ENCODE peak calls at places on chromosomes 4 and X, in five cellular contexts. J, W, R, C and H are unnamed samples.
A peak's percentile ranks its signal among the peaks of the same experiment; 100 is the strongest.

GRCh38 chrX:65690057-65690855 is 22.8 kb downstream of the MSN start:
- DNase-seq in C (no peak), W (no peak), R (peak; percentile 43), J (no peak), H (no peak)

GRCh38 chrX:51892921-51893745 is at the start of gene MAGED1:
- DNase-seq in J (peak; percentile 92), W (peak; percentile 78), C (peak; percentile 1), R (peak; percentile 98), H (peak; percentile 94)

GRCh38 chr4:148116264-148116663 is 325.9 kb downstream of the NR3C2 start:
- DNase-seq in C (no peak), R (peak; percentile 3), J (no peak), W (peak; percentile 30), H (no peak)

GRCh38 chr4:25981749-25982148 is 67.7 kb downstream of the SMIM20 start:
- DNase-seq in W (no peak), C (no peak), J (no peak), R (no peak), H (no peak)

GRCh38 chrX:22409418-22409817 is 136.7 kb downstream of the CBLL2 start:
- DNase-seq in J (no peak), R (no peak), W (no peak), C (no peak), H (no peak)

GRCh38 chrX:81261576-81261975 is 59.7 kb downstream of the SH3BGRL start:
- DNase-seq in J (no peak), R (no peak), W (no peak), C (no peak), H (no peak)

GRCh38 chr4:179624768-179625181 is 2182.5 kb upstream of the AGA start:
- DNase-seq in W (no peak), C (no peak), J (no peak), R (no peak), H (no peak)

GRCh38 chr4:60790608-60791007 is 409.5 kb upstream of the ADGRL3 start:
- DNase-seq in R (no peak), C (no peak), W (no peak), J (no peak), H (no peak)

GRCh38 chrX:123340691-123341090 is 156.6 kb downstream of the GRIA3 start:
- DNase-seq in C (no peak), R (no peak), W (no peak), J (no peak), H (peak; percentile 4)

GRCh38 chr4:91092398-91092955 is 965.3 kb downstream of the CCSER1 start:
- DNase-seq in C (no peak), R (no peak), W (no peak), J (no peak), H (no peak)

GRCh38 chr4:1406946-1407656 is 859 bp upstream of the NKX1-1 start:
- DNase-seq in W (no peak), J (no peak), C (no peak), R (no peak), H (no peak)

GRCh38 chr4:76518241-76518640 is 83.2 kb downstream of the SHROOM3 start:
- DNase-seq in J (no peak), R (no peak), C (no peak), W (no peak), H (no peak)

GRCh38 chr4:52716364-52717151 is 34.7 kb downstream of the ERVMER34-1 start:
- DNase-seq in J (no peak), R (no peak), W (no peak), C (no peak), H (no peak)

GRCh38 chr4:102815981-102816380 is 11.4 kb downstream of the UBE2D3 start:
- DNase-seq in C (peak; percentile 39), R (no peak), J (no peak), W (peak; percentile 54), H (no peak)

GRCh38 chr4:151013944-151014343 is 1.1 kb downstream of the LRBA start:
- DNase-seq in J (no peak), R (no peak), W (no peak), C (no peak), H (no peak)

GRCh38 chr4:1718095-1718850 is 2.9 kb downstream of the TMEM129 start:
- DNase-seq in J (peak; percentile 33), W (no peak), R (no peak), C (no peak), H (no peak)

GRCh38 chrX:118536687-118537461 is 41.3 kb downstream of the DOCK11 start:
- DNase-seq in R (peak; percentile 65), C (no peak), J (peak; percentile 76), W (no peak), H (no peak)

GRCh38 chr4:88177981-88178632 is 19.7 kb upstream of the ABCG2 start:
- DNase-seq in J (no peak), R (peak; percentile 88), C (peak; percentile 84), W (no peak), H (peak; percentile 88)

GRCh38 chrX:23783569-23784486 is 855 bp downstream of the SAT1 start:
- DNase-seq in J (peak; percentile 39), R (peak; percentile 58), W (no peak), C (no peak), H (no peak)

GRCh38 chrX:84168574-84168973 is 19.4 kb downstream of the RPS6KA6 start:
- DNase-seq in W (no peak), J (no peak), R (no peak), C (no peak), H (no peak)

GRCh38 chr4:64271601-64272081 is 137.6 kb downstream of the TECRL start:
- DNase-seq in W (no peak), J (peak; percentile 23), C (peak; percentile 16), R (peak; percentile 1), H (peak; percentile 36)

GRCh38 chrX:110212299-110212698 is 105.6 kb downstream of the AMMECR1 start:
- DNase-seq in J (no peak), R (no peak), C (no peak), W (no peak), H (no peak)

GRCh38 chr4:40337081-40337480 is 1.9 kb downstream of the CHRNA9 start:
- DNase-seq in R (no peak), W (no peak), C (no peak), J (no peak), H (no peak)

GRCh38 chrX:134396174-134396573 is 63.8 kb upstream of the HPRT1 start:
- DNase-seq in W (peak; percentile 0), J (peak; percentile 24), C (no peak), R (peak; percentile 35), H (peak; percentile 21)

GRCh38 chr4:4637710-4638109 is 95.9 kb upstream of the STX18 start:
- DNase-seq in J (no peak), W (no peak), C (no peak), R (no peak), H (no peak)

GRCh38 chr4:10326075-10326474 is 131.2 kb downstream of the ZNF518B start:
- DNase-seq in R (no peak), W (no peak), J (no peak), C (no peak), H (no peak)

GRCh38 chrX:2330487-2330886 is 170.3 kb downstream of the DHRSX start:
- DNase-seq in R (no peak), C (no peak), J (no peak), W (no peak), H (no peak)